ENCODE peak calls at places on chromosomes 4 and X, in five cellular contexts. One of them, this sample, is unnamed.

GRCh38 chr4:74376888-74377483 is 12.0 kb downstream of the EREG start:
- DNase-seq in naive thymus-derived CD8-positive, alpha-beta T cell: no peak
- DNase-seq in psoas muscle: no peak
- DNase-seq in NCI-H524: no peak
- DNase-seq in heart left ventricle: no peak
- DNase-seq in this sample: peak; percentile 60

GRCh38 chr4:41204400-41204978 is 9.9 kb downstream of the APBB2 start:
- DNase-seq in NCI-H524: no peak
- DNase-seq in psoas muscle: peak; percentile 61
- DNase-seq in heart left ventricle: peak; percentile 50
- DNase-seq in naive thymus-derived CD8-positive, alpha-beta T cell: no peak
- DNase-seq in this sample: no peak

GRCh38 chr4:48937033-48937432 is 30.5 kb upstream of the OCIAD2 start:
- DNase-seq in heart left ventricle: no peak
- DNase-seq in naive thymus-derived CD8-positive, alpha-beta T cell: no peak
- DNase-seq in psoas muscle: no peak
- DNase-seq in NCI-H524: no peak
- DNase-seq in this sample: no peak

GRCh38 chr4:139872274-139872673 is 206.7 kb downstream of the MGST2 start:
- DNase-seq in heart left ventricle: no peak
- DNase-seq in naive thymus-derived CD8-positive, alpha-beta T cell: no peak
- DNase-seq in psoas muscle: no peak
- DNase-seq in NCI-H524: no peak
- DNase-seq in this sample: no peak

GRCh38 chr4:56424697-56425514 is 10.5 kb downstream of the PPAT start:
- DNase-seq in naive thymus-derived CD8-positive, alpha-beta T cell: peak; percentile 28
- DNase-seq in psoas muscle: no peak
- DNase-seq in NCI-H524: no peak
- DNase-seq in heart left ventricle: no peak
- DNase-seq in this sample: peak; percentile 58

GRCh38 chrX:19863237-19864223 is 23.9 kb downstream of the SH3KBP1 start:
- DNase-seq in NCI-H524: no peak
- DNase-seq in naive thymus-derived CD8-positive, alpha-beta T cell: no peak
- DNase-seq in heart left ventricle: peak; percentile 21
- DNase-seq in psoas muscle: no peak
- DNase-seq in this sample: no peak

GRCh38 chr4:88360256-88360655 is 18.4 kb upstream of the HERC6 start:
- DNase-seq in NCI-H524: no peak
- DNase-seq in psoas muscle: no peak
- DNase-seq in heart left ventricle: no peak
- DNase-seq in naive thymus-derived CD8-positive, alpha-beta T cell: no peak
- DNase-seq in this sample: no peak

GRCh38 chrX:39406799-39407198 is 605.5 kb downstream of the MID1IP1 start:
- DNase-seq in heart left ventricle: no peak
- DNase-seq in psoas muscle: no peak
- DNase-seq in naive thymus-derived CD8-positive, alpha-beta T cell: no peak
- DNase-seq in NCI-H524: no peak
- DNase-seq in this sample: no peak

GRCh38 chrX:16033336-16033735 is 90.0 kb upstream of the GRPR start:
- DNase-seq in heart left ventricle: no peak
- DNase-seq in naive thymus-derived CD8-positive, alpha-beta T cell: no peak
- DNase-seq in psoas muscle: no peak
- DNase-seq in NCI-H524: no peak
- DNase-seq in this sample: no peak

GRCh38 chrX:133923113-133923512 is 62.3 kb downstream of the GPC3 start:
- DNase-seq in NCI-H524: no peak
- DNase-seq in psoas muscle: no peak
- DNase-seq in naive thymus-derived CD8-positive, alpha-beta T cell: no peak
- DNase-seq in heart left ventricle: no peak
- DNase-seq in this sample: no peak

GRCh38 chr4:169458575-169458974 is 153.8 kb downstream of the NEK1 start:
- DNase-seq in naive thymus-derived CD8-positive, alpha-beta T cell: no peak
- DNase-seq in heart left ventricle: no peak
- DNase-seq in NCI-H524: no peak
- DNase-seq in psoas muscle: no peak
- DNase-seq in this sample: no peak

GRCh38 chr4:40333921-40334352 is 1.2 kb upstream of the CHRNA9 start:
- DNase-seq in heart left ventricle: no peak
- DNase-seq in psoas muscle: no peak
- DNase-seq in naive thymus-derived CD8-positive, alpha-beta T cell: no peak
- DNase-seq in NCI-H524: peak; percentile 4
- DNase-seq in this sample: no peak

GRCh38 chr4:244471-244870 is 60.8 kb downstream of the ZNF732 start:
- DNase-seq in naive thymus-derived CD8-positive, alpha-beta T cell: peak; percentile 58
- DNase-seq in NCI-H524: peak; percentile 5
- DNase-seq in heart left ventricle: peak; percentile 12
- DNase-seq in psoas muscle: no peak
- DNase-seq in this sample: peak; percentile 70

GRCh38 chr4:102219143-102219542 is 126.1 kb downstream of the SLC39A8 start:
- DNase-seq in heart left ventricle: no peak
- DNase-seq in NCI-H524: no peak
- DNase-seq in naive thymus-derived CD8-positive, alpha-beta T cell: no peak
- DNase-seq in psoas muscle: no peak
- DNase-seq in this sample: no peak

GRCh38 chrX:144681501-144681900 is 565.8 kb upstream of the SPANXN1 start:
- DNase-seq in psoas muscle: no peak
- DNase-seq in NCI-H524: no peak
- DNase-seq in heart left ventricle: no peak
- DNase-seq in naive thymus-derived CD8-positive, alpha-beta T cell: no peak
- DNase-seq in this sample: no peak

GRCh38 chr4:187128971-187129370 is 405.3 kb upstream of the FAT1 start:
- DNase-seq in heart left ventricle: no peak
- DNase-seq in naive thymus-derived CD8-positive, alpha-beta T cell: no peak
- DNase-seq in psoas muscle: no peak
- DNase-seq in NCI-H524: no peak
- DNase-seq in this sample: no peak

GRCh38 chr4:186844059-186844681 is 120.5 kb upstream of the FAT1 start:
- DNase-seq in naive thymus-derived CD8-positive, alpha-beta T cell: no peak
- DNase-seq in heart left ventricle: peak; percentile 14
- DNase-seq in psoas muscle: peak; percentile 49
- DNase-seq in NCI-H524: no peak
- DNase-seq in this sample: no peak

GRCh38 chrX:78658851-78659744 is at the start of gene RTL3:
- DNase-seq in psoas muscle: no peak
- DNase-seq in NCI-H524: no peak
- DNase-seq in heart left ventricle: no peak
- DNase-seq in naive thymus-derived CD8-positive, alpha-beta T cell: no peak
- DNase-seq in this sample: no peak

GRCh38 chr4:161411901-161412300 is 751.9 kb downstream of the FSTL5 start:
- DNase-seq in naive thymus-derived CD8-positive, alpha-beta T cell: no peak
- DNase-seq in NCI-H524: no peak
- DNase-seq in psoas muscle: no peak
- DNase-seq in heart left ventricle: no peak
- DNase-seq in this sample: no peak

GRCh38 chrX:20718592-20718991 is 451.9 kb upstream of the RPS6KA3 start:
- DNase-seq in naive thymus-derived CD8-positive, alpha-beta T cell: no peak
- DNase-seq in NCI-H524: no peak
- DNase-seq in heart left ventricle: no peak
- DNase-seq in psoas muscle: no peak
- DNase-seq in this sample: no peak

GRCh38 chr4:79467246-79467932 is 59.4 kb upstream of the GK2 start:
- DNase-seq in naive thymus-derived CD8-positive, alpha-beta T cell: no peak
- DNase-seq in psoas muscle: no peak
- DNase-seq in heart left ventricle: no peak
- DNase-seq in NCI-H524: no peak
- DNase-seq in this sample: no peak

GRCh38 chr4:111628437-111628836 is 516.8 kb upstream of the FAM241A start:
- DNase-seq in heart left ventricle: no peak
- DNase-seq in naive thymus-derived CD8-positive, alpha-beta T cell: no peak
- DNase-seq in NCI-H524: no peak
- DNase-seq in psoas muscle: no peak
- DNase-seq in this sample: no peak

GRCh38 chr4:48578132-48578964 is 88.3 kb downstream of the ZAR1 start:
- DNase-seq in heart left ventricle: peak; percentile 60
- DNase-seq in psoas muscle: no peak
- DNase-seq in naive thymus-derived CD8-positive, alpha-beta T cell: peak; percentile 43
- DNase-seq in NCI-H524: peak; percentile 59
- DNase-seq in this sample: no peak

GRCh38 chrX:30278365-30278764 is 30.8 kb downstream of the NR0B1 start:
- DNase-seq in heart left ventricle: no peak
- DNase-seq in naive thymus-derived CD8-positive, alpha-beta T cell: no peak
- DNase-seq in psoas muscle: no peak
- DNase-seq in NCI-H524: no peak
- DNase-seq in this sample: no peak

GRCh38 chr4:7941111-7942018 is 1.7 kb upstream of the AFAP1 start:
- DNase-seq in psoas muscle: no peak
- DNase-seq in naive thymus-derived CD8-positive, alpha-beta T cell: no peak
- DNase-seq in NCI-H524: no peak
- DNase-seq in heart left ventricle: no peak
- DNase-seq in this sample: no peak

GRCh38 chrX:147803948-147804347 is 107.8 kb upstream of the FMR1 start:
- DNase-seq in heart left ventricle: no peak
- DNase-seq in psoas muscle: no peak
- DNase-seq in naive thymus-derived CD8-positive, alpha-beta T cell: no peak
- DNase-seq in NCI-H524: peak; percentile 27
- DNase-seq in this sample: peak; percentile 1

GRCh38 chr4:139584784-139585183 is 28.8 kb upstream of the SETD7 start:
- DNase-seq in psoas muscle: no peak
- DNase-seq in naive thymus-derived CD8-positive, alpha-beta T cell: no peak
- DNase-seq in NCI-H524: no peak
- DNase-seq in heart left ventricle: no peak
- DNase-seq in this sample: no peak

GRCh38 chr4:88104902-88105610 is 53.4 kb downstream of the ABCG2 start:
- DNase-seq in naive thymus-derived CD8-positive, alpha-beta T cell: no peak
- DNase-seq in psoas muscle: no peak
- DNase-seq in heart left ventricle: no peak
- DNase-seq in NCI-H524: no peak
- DNase-seq in this sample: no peak

GRCh38 chr4:124018383-124019317 is 622.1 kb downstream of the SPRY1 start:
- DNase-seq in NCI-H524: no peak
- DNase-seq in psoas muscle: peak; percentile 76
- DNase-seq in naive thymus-derived CD8-positive, alpha-beta T cell: no peak
- DNase-seq in heart left ventricle: peak; percentile 74
- DNase-seq in this sample: no peak

GRCh38 chr4:154475800-154476199 is 15.8 kb downstream of the DCHS2 start:
- DNase-seq in NCI-H524: no peak
- DNase-seq in naive thymus-derived CD8-positive, alpha-beta T cell: no peak
- DNase-seq in psoas muscle: no peak
- DNase-seq in heart left ventricle: no peak
- DNase-seq in this sample: no peak

GRCh38 chrX:82734140-82734539 is 774.0 kb upstream of the POU3F4 start:
- DNase-seq in NCI-H524: no peak
- DNase-seq in heart left ventricle: no peak
- DNase-seq in naive thymus-derived CD8-positive, alpha-beta T cell: no peak
- DNase-seq in psoas muscle: no peak
- DNase-seq in this sample: no peak

GRCh38 chrX:63275127-63275526 is 76.0 kb downstream of the SPIN4 start:
- DNase-seq in psoas muscle: no peak
- DNase-seq in heart left ventricle: peak; percentile 5
- DNase-seq in NCI-H524: no peak
- DNase-seq in naive thymus-derived CD8-positive, alpha-beta T cell: no peak
- DNase-seq in this sample: no peak

This sample was measured in B cell.